ENCODE peak calls at places on chromosomes 13 and 19, in six cellular contexts. H is kidney epithelial cell, I is tibial nerve, G is cardiac muscle cell, V is heart right ventricle, K is fibroblast of mammary gland. J is an unnamed sample.

GRCh38 chr13:80337706-80338105 is 3.2 kb downstream of the SPRY2 start:
- DNase-seq in H (no peak), I (no peak), G (no peak), V (no peak), K (peak; percentile 52), J (no peak)

GRCh38 chr13:82766732-82767321 is 1115.4 kb downstream of the SLITRK1 start:
- DNase-seq in H (no peak), I (no peak), G (no peak), V (no peak), K (no peak), J (no peak)

GRCh38 chr19:8069116-8069973 is 16.8 kb downstream of the CCL25 start:
- DNase-seq in H (no peak), I (no peak), G (no peak), V (no peak), K (peak; percentile 21), J (no peak)

GRCh38 chr13:23901365-23901764 is 4.1 kb upstream of the C1QTNF9B start:
- DNase-seq in H (no peak), I (no peak), G (no peak), V (no peak), K (peak; percentile 11), J (no peak)

GRCh38 chr13:46906440-46906839 is 9.6 kb upstream of the HTR2A start:
- DNase-seq in H (no peak), I (no peak), G (no peak), V (no peak), K (peak; percentile 28), J (no peak)

GRCh38 chr19:3771033-3771905 is 759 bp downstream of the RAX2 start:
- DNase-seq in H (no peak), I (no peak), G (no peak), V (no peak), K (no peak), J (no peak)

GRCh38 chr19:39070888-39071287 is 13.3 kb upstream of the ACP7 start:
- DNase-seq in H (no peak), I (no peak), G (no peak), V (no peak), K (peak; percentile 25), J (no peak)

GRCh38 chr19:19539738-19540703 is 2.0 kb downstream of the CILP2 start:
- DNase-seq in H (peak; percentile 26), I (no peak), G (no peak), V (peak; percentile 45), K (peak; percentile 63), J (no peak)

GRCh38 chr13:78772933-78773332 is 114.0 kb upstream of the OBI1 start:
- DNase-seq in H (no peak), I (no peak), G (no peak), V (no peak), K (no peak), J (no peak)

GRCh38 chr13:78780708-78781107 is 121.8 kb upstream of the OBI1 start:
- DNase-seq in H (no peak), I (no peak), G (no peak), V (no peak), K (no peak), J (no peak)

GRCh38 chr13:78777973-78778372 is 119.0 kb upstream of the OBI1 start:
- DNase-seq in H (no peak), I (no peak), G (no peak), V (no peak), K (no peak), J (no peak)
- H3K4me3 ChIP-seq in H (no peak overlapping the region), I (no peak overlapping the region), G (no peak overlapping the region), V (no peak overlapping the region), K (no peak overlapping the region), J (no peak overlapping the region)

GRCh38 chr13:110873639-110874507 is 41.0 kb downstream of the ANKRD10 start:
- DNase-seq in H (no peak), I (no peak), G (no peak), V (no peak), K (no peak), J (no peak)

GRCh38 chr13:110876592-110876991 is 38.3 kb downstream of the ANKRD10 start:
- DNase-seq in H (no peak), I (no peak), G (no peak), V (no peak), K (no peak), J (no peak)

GRCh38 chr13:110875243-110875642 is 39.6 kb downstream of the ANKRD10 start:
- DNase-seq in H (no peak), I (no peak), G (no peak), V (no peak), K (no peak), J (no peak)

GRCh38 chr13:110872768-110873638 is 41.9 kb downstream of the ANKRD10 start:
- DNase-seq in H (no peak), I (no peak), G (no peak), V (no peak), K (no peak), J (no peak)

GRCh38 chr13:110874508-110874960 is 40.3 kb downstream of the ANKRD10 start:
- DNase-seq in H (no peak), I (peak; percentile 81), G (peak; percentile 84), V (peak; percentile 92), K (peak; percentile 58), J (no peak)
- TF ChIP-seq CTCF in H (no peak), I (no peak), G (no peak), V (no peak), K (no peak), J (no peak)

GRCh38 chr19:55549500-55550320 is 4.4 kb upstream of the SBK3 start:
- DNase-seq in H (peak; percentile 75), I (no peak), G (no peak), V (no peak), K (peak; percentile 91), J (peak; percentile 81)
- H3K4me3 ChIP-seq in H (peak overlapping the region; percentile 15), I (peak overlapping the region; percentile 10), G (no peak overlapping the region), V (no peak overlapping the region), K (no peak overlapping the region), J (peak overlapping the region; percentile 1)

DNA sequence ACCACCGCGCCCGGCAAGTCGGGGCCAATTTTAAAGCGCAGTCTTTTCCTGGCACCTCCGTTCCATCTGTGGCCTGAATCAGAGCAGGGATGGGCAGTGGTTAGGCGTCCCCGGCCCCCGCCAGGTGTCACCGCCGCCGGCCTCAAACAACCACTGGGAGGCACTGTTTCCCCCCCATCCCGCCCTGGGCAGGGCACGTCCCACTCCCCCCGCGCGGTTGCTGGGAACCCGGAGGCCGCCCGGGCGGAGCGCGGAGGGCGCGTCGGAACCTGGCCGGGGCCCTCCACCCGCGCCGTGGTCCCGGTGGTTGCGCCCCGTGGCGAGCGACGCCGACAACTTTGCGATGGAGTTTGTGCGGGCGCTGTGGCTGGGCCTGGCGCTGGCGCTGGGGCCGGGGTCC is at the start of gene GRIN3B:
- DNase-seq in H (no peak), I (no peak), G (peak; percentile 85), V (peak; percentile 51), K (peak; percentile 38), J (no peak)
- TF ChIP-seq CTCF in H (peak; percentile 60), I (peak; percentile 20), G (peak; percentile 36), V (peak; percentile 57), K (peak; percentile 40), J (peak; percentile 56)

GRCh38 chr19:36821758-36822157 is 16.4 kb downstream of the ZNF790 start:
- DNase-seq in H (no peak), I (no peak), G (no peak), V (no peak), K (no peak), J (no peak)
- H3K4me3 ChIP-seq in H (no peak overlapping the region), I (no peak overlapping the region), G (no peak overlapping the region), V (no peak overlapping the region), K (no peak overlapping the region), J (no peak overlapping the region)

DNA sequence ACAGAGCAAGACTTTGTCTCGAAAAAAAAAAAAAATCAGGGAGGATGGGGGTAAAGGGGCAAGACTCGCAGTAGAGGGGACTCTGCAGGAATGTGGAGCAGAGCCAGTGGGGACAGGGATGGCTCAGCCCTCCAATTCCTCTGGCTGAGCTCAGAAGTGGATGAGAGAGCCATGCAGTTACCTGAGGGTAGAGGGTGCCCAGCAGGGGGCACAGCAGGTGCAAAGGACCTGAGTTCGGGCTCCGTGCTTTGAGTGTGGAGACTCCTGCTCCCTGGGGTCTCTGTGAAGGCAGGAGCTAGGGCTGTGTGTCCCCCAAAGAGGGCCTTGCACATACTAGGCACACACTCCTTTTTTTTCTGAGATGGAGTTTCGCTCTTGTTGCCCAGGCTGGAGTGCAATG is 7.7 kb downstream of the DOCK6 start:
- DNase-seq in H (no peak), I (no peak), G (no peak), V (no peak), K (no peak), J (no peak)
- TF ChIP-seq CTCF in H (peak; percentile 26), I (no peak), G (peak; percentile 15), V (peak; percentile 28), K (no peak), J (peak; percentile 20)

DNA sequence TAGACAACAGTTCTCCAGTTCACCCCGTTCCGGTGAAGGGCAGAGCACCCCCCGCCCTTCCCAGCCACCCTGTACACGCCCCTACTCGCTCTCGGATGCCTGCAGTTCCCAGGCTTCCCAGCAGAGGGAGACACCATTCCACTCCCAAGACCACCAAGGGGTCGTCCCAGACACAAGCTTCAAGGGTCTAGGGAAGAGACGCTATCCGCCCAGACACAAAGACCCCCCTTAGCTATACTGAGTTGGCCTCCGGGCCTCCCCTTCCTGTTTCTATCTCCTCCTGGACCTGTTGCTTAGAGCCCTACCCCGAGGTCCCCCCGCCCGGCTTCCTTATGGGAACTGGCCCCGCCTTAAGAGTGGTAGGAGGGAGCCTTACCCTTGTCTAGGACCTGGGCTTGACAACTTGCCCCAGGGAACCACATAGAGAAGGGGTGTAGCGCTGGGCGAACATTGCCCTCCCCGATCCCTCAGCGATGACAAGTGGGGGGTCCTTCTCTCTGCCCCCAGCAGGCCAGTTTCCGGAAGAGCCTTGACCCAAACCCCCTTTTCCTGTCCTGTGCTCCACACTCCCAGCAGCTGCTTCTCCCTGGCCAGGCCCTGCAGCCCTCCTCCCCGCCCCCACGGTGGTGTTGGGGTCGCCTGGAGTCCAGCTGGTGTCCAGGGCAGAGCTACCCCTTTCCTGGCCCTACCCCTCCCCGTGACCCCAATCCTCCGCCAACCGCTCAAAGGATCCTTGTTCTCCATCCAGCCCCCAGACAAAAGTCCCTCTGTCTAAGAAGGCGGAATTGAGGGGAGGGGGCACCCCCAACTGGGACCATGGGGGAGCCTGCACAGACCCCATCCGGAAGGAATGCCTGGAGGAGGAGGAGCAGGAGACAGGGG is 726 bp upstream of the FXYD3 start:
- DNase-seq in H (no peak), I (peak; percentile 93), G (peak; percentile 74), V (peak; percentile 63), K (peak; percentile 57), J (no peak)
- H3K4me3 ChIP-seq in H (no peak overlapping the region), I (peak overlapping the region; percentile 46), G (peak overlapping the region; percentile 1), V (peak overlapping the region; percentile 12), K (no peak overlapping the region), J (no peak overlapping the region)

DNA sequence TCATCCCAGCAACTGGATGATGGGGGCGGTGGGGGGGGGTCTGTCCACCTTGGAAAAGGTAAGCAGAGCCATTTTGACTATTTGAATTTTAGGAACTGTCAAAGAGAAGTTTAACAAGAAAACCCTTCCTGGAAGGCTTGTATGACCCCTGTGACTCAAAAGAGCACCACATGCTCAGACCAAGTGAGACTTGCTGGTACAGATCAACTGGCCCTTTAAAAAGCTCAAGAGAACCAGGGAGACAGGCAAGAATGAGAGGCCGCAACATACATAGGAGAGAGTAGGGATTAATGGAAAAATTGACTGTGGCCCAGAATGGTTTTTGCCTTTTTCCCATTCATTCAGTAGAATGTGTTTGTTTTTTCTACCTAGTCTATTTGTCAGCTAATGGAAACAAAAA is 26.2 kb upstream of the ATP8A2 start:
- DNase-seq in H (no peak), I (no peak), G (no peak), V (no peak), K (no peak), J (no peak)
- TF ChIP-seq CTCF in H (no peak), I (no peak), G (no peak), V (no peak), K (no peak), J (no peak)

GRCh38 chr13:113089693-113090414 is 15.7 kb upstream of the F7 start:
- DNase-seq in H (no peak), I (no peak), G (peak; percentile 14), V (no peak), K (no peak), J (no peak)
- H3K4me3 ChIP-seq in H (no peak overlapping the region), I (no peak overlapping the region), G (no peak overlapping the region), V (no peak overlapping the region), K (no peak overlapping the region), J (no peak overlapping the region)